ENCODE peak calls at places on chromosomes 3 and 15, in six cellular contexts. K is astrocyte, I is astrocyte of the cerebellum, A is MM.1S, F is AG10803, V is HCT116. H is an unnamed sample.

GRCh38 chr3:188578579-188579363 is 424.8 kb downstream of the LPP start:
- DNase-seq in K (peak; percentile 96), I (peak; percentile 89), A (no peak), F (peak; percentile 93), V (no peak), H (no peak)

GRCh38 chr15:54212635-54213034 is 234.4 kb downstream of the UNC13C start:
- DNase-seq in K (no peak), I (no peak), A (no peak), F (no peak), V (no peak), H (no peak)

GRCh38 chr3:186963636-186964035 is 33.3 kb downstream of the ST6GAL1 start:
- DNase-seq in K (no peak), I (no peak), A (no peak), F (no peak), V (no peak), H (no peak)

GRCh38 chr15:81941479-81941878 is 104.3 kb downstream of the MEX3B start:
- DNase-seq in K (no peak), I (no peak), A (no peak), F (peak; percentile 1), V (no peak), H (no peak)

GRCh38 chr3:74613566-74613965 is 893 bp downstream of the CNTN3 start:
- DNase-seq in K (no peak), I (no peak), A (no peak), F (no peak), V (no peak), H (no peak)

GRCh38 chr15:99014803-99015676 is 7.4 kb upstream of the PGPEP1L start:
- DNase-seq in K (peak; percentile 62), I (peak; percentile 8), A (peak; percentile 73), F (peak; percentile 30), V (peak; percentile 36), H (no peak)

GRCh38 chr3:186060222-186060621 is 48.7 kb downstream of the ETV5 start:
- DNase-seq in K (no peak), I (no peak), A (peak; percentile 67), F (no peak), V (no peak), H (peak; percentile 38)

GRCh38 chr15:63023351-63023945 is 19.1 kb upstream of the TPM1 start:
- DNase-seq in K (peak; percentile 88), I (no peak), A (no peak), F (peak; percentile 93), V (no peak), H (no peak)

GRCh38 chr15:38651328-38652038 is 86.9 kb upstream of the RASGRP1 start:
- DNase-seq in K (no peak), I (no peak), A (no peak), F (no peak), V (no peak), H (no peak)

GRCh38 chr3:71189480-71189879 is 394.0 kb downstream of the FOXP1 start:
- DNase-seq in K (peak; percentile 66), I (no peak), A (no peak), F (no peak), V (no peak), H (no peak)

GRCh38 chr3:180563411-180563810 is 38.6 kb upstream of the TTC14 start:
- DNase-seq in K (no peak), I (no peak), A (no peak), F (no peak), V (no peak), H (no peak)

GRCh38 chr3:20930034-20930433 is 744.0 kb upstream of the SGO1 start:
- DNase-seq in K (no peak), I (no peak), A (peak; percentile 46), F (peak; percentile 27), V (no peak), H (no peak)

GRCh38 chr3:127488740-127489139 is 101.8 kb downstream of the TPRA1 start:
- DNase-seq in K (no peak), I (no peak), A (no peak), F (no peak), V (no peak), H (no peak)

GRCh38 chr3:45362768-45363167 is 25.6 kb upstream of the LARS2 start:
- DNase-seq in K (no peak), I (no peak), A (no peak), F (peak; percentile 40), V (no peak), H (no peak)

GRCh38 chr3:152021951-152022461 is 148.6 kb downstream of the SUCNR1 start:
- DNase-seq in K (peak; percentile 58), I (no peak), A (no peak), F (peak; percentile 28), V (peak; percentile 98), H (no peak)

GRCh38 chr15:64152507-64153387 is 1.2 kb downstream of the SNX22 start:
- DNase-seq in K (no peak), I (no peak), A (peak; percentile 72), F (no peak), V (no peak), H (no peak)

GRCh38 chr3:127787071-127787490 is 35.2 kb downstream of the MGLL start:
- DNase-seq in K (no peak), I (no peak), A (no peak), F (peak; percentile 39), V (no peak), H (no peak)

GRCh38 chr3:72907131-72907697 is 19.4 kb downstream of the GXYLT2 start:
- DNase-seq in K (peak; percentile 93), I (peak; percentile 95), A (no peak), F (peak; percentile 98), V (no peak), H (no peak)

GRCh38 chr3:132695422-132695821 is 26.8 kb downstream of the NPHP3 start:
- DNase-seq in K (no peak), I (no peak), A (no peak), F (peak; percentile 5), V (no peak), H (no peak)

GRCh38 chr3:183698318-183698731 is 728 bp downstream of the YEATS2 start:
- DNase-seq in K (peak; percentile 30), I (no peak), A (peak; percentile 59), F (peak; percentile 43), V (no peak), H (no peak)

GRCh38 chr3:136819784-136820640 is 1.1 kb downstream of the SLC35G2 start:
- DNase-seq in K (peak; percentile 62), I (no peak), A (no peak), F (peak; percentile 57), V (no peak), H (no peak)

GRCh38 chr3:189655617-189656016 is 24.4 kb downstream of the TP63 start:
- DNase-seq in K (no peak), I (no peak), A (no peak), F (no peak), V (no peak), H (no peak)

GRCh38 chr15:24862726-24863521 is 91.9 kb upstream of the SNRPN start:
- DNase-seq in K (peak; percentile 44), I (no peak), A (no peak), F (no peak), V (no peak), H (no peak)

GRCh38 chr15:97598353-97598798 is 362.1 kb upstream of the ARRDC4 start:
- DNase-seq in K (no peak), I (no peak), A (no peak), F (no peak), V (peak; percentile 0), H (no peak)

GRCh38 chr3:47016934-47017435 is 37.5 kb downstream of the NBEAL2 start:
- DNase-seq in K (peak; percentile 88), I (peak; percentile 60), A (no peak), F (peak; percentile 76), V (no peak), H (no peak)

GRCh38 chr3:42013652-42014442 is 51.9 kb upstream of the ULK4 start:
- DNase-seq in K (no peak), I (no peak), A (peak; percentile 53), F (no peak), V (no peak), H (no peak)

GRCh38 chr3:20043398-20043797 is 3.2 kb downstream of the KAT2B start:
- DNase-seq in K (no peak), I (no peak), A (peak; percentile 76), F (peak; percentile 61), V (no peak), H (no peak)

GRCh38 chr3:79253704-79254103 is 514.1 kb downstream of the ROBO1 start:
- DNase-seq in K (peak; percentile 23), I (no peak), A (no peak), F (peak; percentile 71), V (no peak), H (no peak)

GRCh38 chr3:123847209-123847608 is 36.9 kb downstream of the MYLK start:
- DNase-seq in K (no peak), I (no peak), A (no peak), F (no peak), V (no peak), H (no peak)

GRCh38 chr3:151770941-151771340 is 37.2 kb downstream of the AADACL2 start:
- DNase-seq in K (peak; percentile 24), I (peak; percentile 9), A (no peak), F (peak; percentile 55), V (no peak), H (no peak)

GRCh38 chr15:53710906-53711305 is 48.6 kb downstream of the WDR72 start:
- DNase-seq in K (no peak), I (no peak), A (no peak), F (no peak), V (no peak), H (no peak)

GRCh38 chr15:90393040-90393439 is 5.0 kb downstream of the IQGAP1 start:
- DNase-seq in K (no peak), I (no peak), A (no peak), F (no peak), V (no peak), H (no peak)
- TF ChIP-seq CTCF in K (no peak), I (no peak), A (no peak), F (no peak), V (no peak), H (no peak)

DNA sequence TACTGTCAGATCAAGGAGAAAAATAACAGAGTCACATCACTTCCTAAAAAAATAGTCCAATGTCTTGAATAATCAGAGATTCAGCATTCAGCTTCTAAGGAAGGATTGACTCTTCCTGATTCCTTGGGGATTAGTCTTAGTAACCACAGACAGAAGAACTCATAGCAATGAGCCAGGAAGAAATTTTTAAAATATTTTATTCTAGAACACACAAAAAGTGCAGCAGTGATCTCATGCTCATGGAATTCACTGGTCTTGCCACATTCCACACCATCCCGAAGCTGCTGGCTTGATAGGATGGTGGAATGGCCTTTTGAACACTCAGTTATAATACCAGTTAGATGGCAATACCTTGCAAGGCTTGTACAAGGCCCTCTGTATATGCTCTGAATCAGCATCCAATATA is 43.0 kb upstream of the ABI3BP start:
- DNase-seq in K (peak; percentile 96), I (peak; percentile 92), A (no peak), F (peak; percentile 98), V (peak; percentile 61), H (no peak)
- TF ChIP-seq CTCF in K (no peak), I (no peak), A (no peak), F (no peak), V (no peak), H (no peak)

DNA sequence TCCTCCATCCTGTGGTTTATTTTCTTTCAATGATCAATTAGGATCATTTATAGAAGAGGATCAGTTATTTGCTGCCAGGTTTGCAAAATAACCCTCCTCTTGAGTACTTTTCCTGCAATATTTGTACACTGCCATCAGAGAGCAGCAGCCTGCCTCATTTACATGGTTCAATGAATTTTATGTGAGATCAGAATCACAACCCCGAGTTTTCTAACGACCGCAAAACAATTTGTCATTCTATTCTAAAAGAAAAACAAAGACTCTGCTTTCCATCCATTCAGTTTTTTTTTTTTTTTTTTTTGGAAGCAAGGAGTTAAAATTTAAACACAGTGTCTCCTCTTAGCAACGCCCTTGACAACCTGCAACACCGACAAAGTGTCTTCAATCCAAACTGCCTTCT is 146.9 kb downstream of the RAB11A start:
- DNase-seq in K (no peak), I (no peak), A (no peak), F (no peak), V (no peak), H (no peak)
- TF ChIP-seq CTCF in K (no peak), I (no peak), A (no peak), F (no peak), V (peak; percentile 27), H (no peak)

GRCh38 chr3:4976109-4976508 is 3.1 kb upstream of the BHLHE40 start:
- DNase-seq in K (peak; percentile 49), I (no peak), A (no peak), F (peak; percentile 59), V (peak; percentile 87), H (no peak)
- TF ChIP-seq CTCF in K (peak; percentile 39), I (peak; percentile 49), A (peak; percentile 48), F (peak; percentile 51), V (peak; percentile 87), H (peak; percentile 68)